ENCODE peak calls at places on chromosomes 4 and X, in nine cellular contexts. One of them, this sample, is unnamed. For H3K27me3, the result is how much of the 10 kb centered on the place peaks cover.

GRCh38 chr4:167114416-167114971 is 119.8 kb downstream of the SPOCK3 start:
- DNase-seq in tibial nerve: no peak
- DNase-seq in CD4-positive, alpha-beta T cell: no peak
- DNase-seq in MG63: no peak
- DNase-seq in heart right ventricle: no peak
- DNase-seq in mesendoderm: no peak
- DNase-seq in uterus: no peak
- DNase-seq in breast epithelium: no peak
- DNase-seq in cardiac muscle cell: no peak
- DNase-seq in this sample: peak

GRCh38 chrX:15497865-15498264 is 2.7 kb upstream of the BMX start:
- DNase-seq in tibial nerve: peak
- DNase-seq in CD4-positive, alpha-beta T cell: peak
- DNase-seq in MG63: peak
- DNase-seq in heart right ventricle: peak
- DNase-seq in mesendoderm: peak
- DNase-seq in uterus: no peak
- DNase-seq in breast epithelium: no peak
- DNase-seq in cardiac muscle cell: peak
- DNase-seq in this sample: no peak

GRCh38 chrX:80312448-80312847 is 107.8 kb upstream of the TENT5D start:
- DNase-seq in tibial nerve: no peak
- DNase-seq in CD4-positive, alpha-beta T cell: no peak
- DNase-seq in MG63: no peak
- DNase-seq in heart right ventricle: no peak
- DNase-seq in mesendoderm: no peak
- DNase-seq in uterus: no peak
- DNase-seq in breast epithelium: no peak
- DNase-seq in cardiac muscle cell: no peak
- DNase-seq in this sample: no peak

GRCh38 chrX:136030357-136031225 is 45.4 kb downstream of the SLC9A6 start:
- DNase-seq in tibial nerve: peak
- DNase-seq in CD4-positive, alpha-beta T cell: no peak
- DNase-seq in MG63: peak
- DNase-seq in heart right ventricle: peak
- DNase-seq in mesendoderm: no peak
- DNase-seq in uterus: peak
- DNase-seq in breast epithelium: no peak
- DNase-seq in cardiac muscle cell: peak
- DNase-seq in this sample: no peak

GRCh38 chr4:536351-536972 is 37.5 kb downstream of the PIGG start:
- DNase-seq in tibial nerve: no peak
- DNase-seq in CD4-positive, alpha-beta T cell: no peak
- DNase-seq in MG63: no peak
- DNase-seq in heart right ventricle: no peak
- DNase-seq in mesendoderm: no peak
- DNase-seq in uterus: no peak
- DNase-seq in breast epithelium: no peak
- DNase-seq in cardiac muscle cell: no peak
- DNase-seq in this sample: no peak

GRCh38 chr4:577499-578450 is 1.7 kb upstream of the TMEM271 start:
- DNase-seq in tibial nerve: no peak
- DNase-seq in CD4-positive, alpha-beta T cell: no peak
- DNase-seq in MG63: peak
- DNase-seq in heart right ventricle: no peak
- DNase-seq in mesendoderm: peak
- DNase-seq in uterus: no peak
- DNase-seq in breast epithelium: no peak
- DNase-seq in cardiac muscle cell: peak
- DNase-seq in this sample: no peak

GRCh38 chr4:38663021-38663800 is 788 bp upstream of the KLF3 start:
- DNase-seq in tibial nerve: no peak
- DNase-seq in CD4-positive, alpha-beta T cell: no peak
- DNase-seq in MG63: no peak
- DNase-seq in heart right ventricle: no peak
- DNase-seq in mesendoderm: peak
- DNase-seq in uterus: no peak
- DNase-seq in breast epithelium: no peak
- DNase-seq in cardiac muscle cell: peak
- DNase-seq in this sample: no peak

GRCh38 chr4:166895771-166896170 is 338.5 kb downstream of the SPOCK3 start:
- DNase-seq in tibial nerve: no peak
- DNase-seq in CD4-positive, alpha-beta T cell: no peak
- DNase-seq in MG63: peak
- DNase-seq in heart right ventricle: no peak
- DNase-seq in mesendoderm: no peak
- DNase-seq in uterus: no peak
- DNase-seq in breast epithelium: no peak
- DNase-seq in cardiac muscle cell: no peak
- DNase-seq in this sample: no peak

GRCh38 chrX:20623448-20623847 is 356.7 kb upstream of the RPS6KA3 start:
- DNase-seq in tibial nerve: no peak
- DNase-seq in CD4-positive, alpha-beta T cell: no peak
- DNase-seq in MG63: no peak
- DNase-seq in heart right ventricle: no peak
- DNase-seq in mesendoderm: peak
- DNase-seq in uterus: no peak
- DNase-seq in breast epithelium: no peak
- DNase-seq in cardiac muscle cell: no peak
- DNase-seq in this sample: peak

GRCh38 chr4:133968174-133968573 is 233.4 kb downstream of the PABPC4L start:
- DNase-seq in tibial nerve: no peak
- DNase-seq in CD4-positive, alpha-beta T cell: no peak
- DNase-seq in MG63: no peak
- DNase-seq in heart right ventricle: no peak
- DNase-seq in mesendoderm: no peak
- DNase-seq in uterus: no peak
- DNase-seq in breast epithelium: no peak
- DNase-seq in cardiac muscle cell: peak
- DNase-seq in this sample: no peak

GRCh38 chr4:52038109-52038912 is at the start of gene SGCB:
- DNase-seq in tibial nerve: peak
- DNase-seq in CD4-positive, alpha-beta T cell: peak
- DNase-seq in MG63: peak
- DNase-seq in heart right ventricle: peak
- DNase-seq in mesendoderm: peak
- DNase-seq in uterus: peak
- DNase-seq in breast epithelium: peak
- DNase-seq in cardiac muscle cell: peak
- DNase-seq in this sample: no peak

GRCh38 chr4:185587444-185588161 is 52.3 kb upstream of the PDLIM3 start:
- DNase-seq in tibial nerve: no peak
- DNase-seq in CD4-positive, alpha-beta T cell: peak
- DNase-seq in MG63: no peak
- DNase-seq in heart right ventricle: no peak
- DNase-seq in mesendoderm: peak
- DNase-seq in uterus: no peak
- DNase-seq in breast epithelium: no peak
- DNase-seq in cardiac muscle cell: no peak
- DNase-seq in this sample: no peak

GRCh38 chr4:180809439-180809838 is 1433.8 kb upstream of the TENM3 start:
- DNase-seq in tibial nerve: no peak
- DNase-seq in CD4-positive, alpha-beta T cell: no peak
- DNase-seq in MG63: no peak
- DNase-seq in heart right ventricle: no peak
- DNase-seq in mesendoderm: no peak
- DNase-seq in uterus: no peak
- DNase-seq in breast epithelium: no peak
- DNase-seq in cardiac muscle cell: peak
- DNase-seq in this sample: peak

GRCh38 chrX:8036914-8037313 is 109.7 kb upstream of the PNPLA4 start:
- DNase-seq in tibial nerve: no peak
- DNase-seq in CD4-positive, alpha-beta T cell: no peak
- DNase-seq in MG63: no peak
- DNase-seq in heart right ventricle: no peak
- DNase-seq in mesendoderm: no peak
- DNase-seq in uterus: no peak
- DNase-seq in breast epithelium: no peak
- DNase-seq in cardiac muscle cell: no peak
- DNase-seq in this sample: no peak

GRCh38 chr4:39994356-39994755 is 16.6 kb upstream of the PDS5A start:
- DNase-seq in tibial nerve: no peak
- DNase-seq in CD4-positive, alpha-beta T cell: no peak
- DNase-seq in MG63: no peak
- DNase-seq in heart right ventricle: no peak
- DNase-seq in mesendoderm: no peak
- DNase-seq in uterus: no peak
- DNase-seq in breast epithelium: no peak
- DNase-seq in cardiac muscle cell: no peak
- DNase-seq in this sample: no peak

GRCh38 chr4:90970021-90970420 is 842.8 kb downstream of the CCSER1 start:
- DNase-seq in tibial nerve: no peak
- DNase-seq in CD4-positive, alpha-beta T cell: no peak
- DNase-seq in MG63: no peak
- DNase-seq in heart right ventricle: no peak
- DNase-seq in mesendoderm: no peak
- DNase-seq in uterus: no peak
- DNase-seq in breast epithelium: no peak
- DNase-seq in cardiac muscle cell: no peak
- DNase-seq in this sample: no peak

GRCh38 chrX:72716766-72717165 is 2.7 kb upstream of the PHKA1 start:
- DNase-seq in tibial nerve: no peak
- DNase-seq in CD4-positive, alpha-beta T cell: no peak
- DNase-seq in MG63: no peak
- DNase-seq in heart right ventricle: no peak
- DNase-seq in mesendoderm: no peak
- DNase-seq in uterus: no peak
- DNase-seq in breast epithelium: no peak
- DNase-seq in cardiac muscle cell: no peak
- DNase-seq in this sample: no peak

GRCh38 chrX:112738347-112739033 is 58.8 kb upstream of the LHFPL1 start:
- DNase-seq in tibial nerve: no peak
- DNase-seq in CD4-positive, alpha-beta T cell: no peak
- DNase-seq in MG63: no peak
- DNase-seq in heart right ventricle: no peak
- DNase-seq in mesendoderm: no peak
- DNase-seq in uterus: no peak
- DNase-seq in breast epithelium: no peak
- DNase-seq in cardiac muscle cell: no peak
- DNase-seq in this sample: no peak

GRCh38 chrX:80430826-80431501 is 10.7 kb downstream of the TENT5D start:
- DNase-seq in tibial nerve: peak
- DNase-seq in CD4-positive, alpha-beta T cell: no peak
- DNase-seq in MG63: no peak
- DNase-seq in heart right ventricle: no peak
- DNase-seq in mesendoderm: peak
- DNase-seq in uterus: no peak
- DNase-seq in breast epithelium: no peak
- DNase-seq in cardiac muscle cell: peak
- DNase-seq in this sample: no peak

GRCh38 chrX:111182938-111183337 is 86.9 kb downstream of the PAK3 start:
- DNase-seq in tibial nerve: no peak
- DNase-seq in CD4-positive, alpha-beta T cell: no peak
- DNase-seq in MG63: no peak
- DNase-seq in heart right ventricle: no peak
- DNase-seq in mesendoderm: no peak
- DNase-seq in uterus: no peak
- DNase-seq in breast epithelium: no peak
- DNase-seq in cardiac muscle cell: no peak
- DNase-seq in this sample: no peak

GRCh38 chrX:111180750-111181240 is 84.8 kb downstream of the PAK3 start:
- DNase-seq in tibial nerve: no peak
- DNase-seq in CD4-positive, alpha-beta T cell: no peak
- DNase-seq in MG63: no peak
- DNase-seq in heart right ventricle: no peak
- DNase-seq in mesendoderm: no peak
- DNase-seq in uterus: no peak
- DNase-seq in breast epithelium: no peak
- DNase-seq in cardiac muscle cell: no peak
- DNase-seq in this sample: no peak

GRCh38 chrX:111181883-111182400 is 86.0 kb downstream of the PAK3 start:
- DNase-seq in tibial nerve: no peak
- DNase-seq in CD4-positive, alpha-beta T cell: no peak
- DNase-seq in MG63: no peak
- DNase-seq in heart right ventricle: no peak
- DNase-seq in mesendoderm: no peak
- DNase-seq in uterus: no peak
- DNase-seq in breast epithelium: no peak
- DNase-seq in cardiac muscle cell: no peak
- DNase-seq in this sample: no peak
- H3K27me3 ChIP-seq in tibial nerve: under half
- H3K27me3 ChIP-seq in CD4-positive, alpha-beta T cell: under half
- H3K27me3 ChIP-seq in MG63: under half
- H3K27me3 ChIP-seq in heart right ventricle: under half
- H3K27me3 ChIP-seq in mesendoderm: under half
- H3K27me3 ChIP-seq in uterus: under half
- H3K27me3 ChIP-seq in breast epithelium: under half
- H3K27me3 ChIP-seq in cardiac muscle cell: under half
- H3K27me3 ChIP-seq in this sample: under half

DNA sequence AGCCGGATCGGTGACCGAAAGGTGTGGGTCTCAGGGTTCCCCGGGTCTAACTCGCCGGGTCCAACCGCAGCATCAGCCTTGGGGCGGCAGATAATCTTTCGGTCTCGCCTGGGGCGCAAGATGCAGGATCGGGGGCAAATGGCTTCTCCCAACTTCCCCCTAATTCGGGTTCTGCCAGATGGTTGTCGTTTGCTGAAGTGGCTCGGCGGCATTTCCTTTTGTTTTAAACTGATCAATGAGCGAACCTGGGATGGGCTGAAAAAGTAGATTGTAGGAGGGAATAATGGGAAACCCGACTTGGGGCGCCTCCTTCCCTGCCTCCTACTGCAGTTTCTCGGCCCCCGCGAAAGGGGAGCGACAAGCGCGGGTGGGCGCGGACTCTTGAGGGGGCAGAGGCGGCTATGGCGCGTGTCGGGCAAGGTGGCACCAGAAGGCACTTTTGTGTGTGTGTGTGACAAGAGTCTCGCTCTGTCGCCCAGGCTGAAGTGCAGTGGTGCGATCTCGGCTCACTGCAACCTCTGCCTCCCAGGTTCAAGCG is 3.1 kb downstream of the PDGFRA start:
- DNase-seq in tibial nerve: no peak
- DNase-seq in CD4-positive, alpha-beta T cell: no peak
- DNase-seq in MG63: peak
- DNase-seq in heart right ventricle: no peak
- DNase-seq in mesendoderm: peak
- DNase-seq in uterus: no peak
- DNase-seq in breast epithelium: peak
- DNase-seq in cardiac muscle cell: peak
- DNase-seq in this sample: no peak
- H3K27me3 ChIP-seq in tibial nerve: under half
- H3K27me3 ChIP-seq in CD4-positive, alpha-beta T cell: half or more
- H3K27me3 ChIP-seq in MG63: under half
- H3K27me3 ChIP-seq in heart right ventricle: half or more
- H3K27me3 ChIP-seq in mesendoderm: under half
- H3K27me3 ChIP-seq in uterus: under half
- H3K27me3 ChIP-seq in breast epithelium: under half
- H3K27me3 ChIP-seq in cardiac muscle cell: under half
- H3K27me3 ChIP-seq in this sample: half or more

GRCh38 chr4:3025881-3026280 is 48.5 kb downstream of the HTT-AS start:
- DNase-seq in tibial nerve: no peak
- DNase-seq in CD4-positive, alpha-beta T cell: no peak
- DNase-seq in MG63: no peak
- DNase-seq in heart right ventricle: no peak
- DNase-seq in mesendoderm: no peak
- DNase-seq in uterus: no peak
- DNase-seq in breast epithelium: no peak
- DNase-seq in cardiac muscle cell: no peak
- DNase-seq in this sample: no peak
- H3K27me3 ChIP-seq in tibial nerve: under half
- H3K27me3 ChIP-seq in CD4-positive, alpha-beta T cell: under half
- H3K27me3 ChIP-seq in MG63: under half
- H3K27me3 ChIP-seq in heart right ventricle: under half
- H3K27me3 ChIP-seq in mesendoderm: under half
- H3K27me3 ChIP-seq in uterus: under half
- H3K27me3 ChIP-seq in breast epithelium: under half
- H3K27me3 ChIP-seq in cardiac muscle cell: under half
- H3K27me3 ChIP-seq in this sample: under half

GRCh38 chr4:5887361-5888221 is 5.3 kb downstream of the CRMP1 start:
- DNase-seq in tibial nerve: no peak
- DNase-seq in CD4-positive, alpha-beta T cell: no peak
- DNase-seq in MG63: no peak
- DNase-seq in heart right ventricle: no peak
- DNase-seq in mesendoderm: peak
- DNase-seq in uterus: no peak
- DNase-seq in breast epithelium: no peak
- DNase-seq in cardiac muscle cell: no peak
- DNase-seq in this sample: no peak
- H3K27me3 ChIP-seq in tibial nerve: under half
- H3K27me3 ChIP-seq in CD4-positive, alpha-beta T cell: under half
- H3K27me3 ChIP-seq in MG63: under half
- H3K27me3 ChIP-seq in heart right ventricle: half or more
- H3K27me3 ChIP-seq in mesendoderm: under half
- H3K27me3 ChIP-seq in uterus: under half
- H3K27me3 ChIP-seq in breast epithelium: half or more
- H3K27me3 ChIP-seq in cardiac muscle cell: half or more
- H3K27me3 ChIP-seq in this sample: half or more

This sample was measured in foreskin keratinocyte.